ENCODE peak calls at places on chromosomes 7 and 10, in five cellular contexts. One of them, this sample, is unnamed.

GRCh38 chr7:132882714-132883428 is 199.0 kb downstream of the CHCHD3 start:
- DNase-seq in putamen: no peak
- DNase-seq in coronary artery: no peak
- DNase-seq in left ventricle myocardium inferior: no peak
- DNase-seq in naive thymus-derived CD8-positive, alpha-beta T cell: peak
- DNase-seq in this sample: no peak

GRCh38 chr10:78774999-78775711 is 293.6 kb upstream of the ZMIZ1 start:
- DNase-seq in left ventricle myocardium inferior: no peak
- DNase-seq in naive thymus-derived CD8-positive, alpha-beta T cell: no peak
- DNase-seq in coronary artery: no peak
- DNase-seq in putamen: no peak
- DNase-seq in this sample: no peak

GRCh38 chr7:84629640-84630318 is 435.2 kb upstream of the SEMA3A start:
- DNase-seq in coronary artery: no peak
- DNase-seq in left ventricle myocardium inferior: no peak
- DNase-seq in putamen: no peak
- DNase-seq in naive thymus-derived CD8-positive, alpha-beta T cell: no peak
- DNase-seq in this sample: no peak

GRCh38 chr7:6556196-6556595 is 4.9 kb upstream of the GRID2IP start:
- DNase-seq in putamen: no peak
- DNase-seq in naive thymus-derived CD8-positive, alpha-beta T cell: no peak
- DNase-seq in left ventricle myocardium inferior: no peak
- DNase-seq in coronary artery: no peak
- DNase-seq in this sample: no peak

GRCh38 chr7:23261843-23262452 is 15.4 kb downstream of the GPNMB start:
- DNase-seq in putamen: peak
- DNase-seq in left ventricle myocardium inferior: peak
- DNase-seq in naive thymus-derived CD8-positive, alpha-beta T cell: peak
- DNase-seq in coronary artery: no peak
- DNase-seq in this sample: peak

GRCh38 chr7:130352335-130353074 is 7.9 kb downstream of the CPA5 start:
- DNase-seq in coronary artery: no peak
- DNase-seq in naive thymus-derived CD8-positive, alpha-beta T cell: no peak
- DNase-seq in putamen: peak
- DNase-seq in left ventricle myocardium inferior: no peak
- DNase-seq in this sample: no peak

GRCh38 chr10:43396928-43397624 is 11.9 kb downstream of the HNRNPF start:
- DNase-seq in putamen: peak
- DNase-seq in naive thymus-derived CD8-positive, alpha-beta T cell: peak
- DNase-seq in coronary artery: peak
- DNase-seq in left ventricle myocardium inferior: peak
- DNase-seq in this sample: peak

GRCh38 chr10:30565449-30565848 is 64.1 kb downstream of the LYZL2 start:
- DNase-seq in putamen: no peak
- DNase-seq in naive thymus-derived CD8-positive, alpha-beta T cell: no peak
- DNase-seq in left ventricle myocardium inferior: no peak
- DNase-seq in coronary artery: no peak
- DNase-seq in this sample: no peak

GRCh38 chr10:97879241-97879640 is 29.6 kb downstream of the GOLGA7B start:
- DNase-seq in left ventricle myocardium inferior: no peak
- DNase-seq in putamen: no peak
- DNase-seq in coronary artery: no peak
- DNase-seq in naive thymus-derived CD8-positive, alpha-beta T cell: no peak
- DNase-seq in this sample: no peak